ENCODE peak calls at places on chromosomes 13 and 19, in ten cellular contexts. I, X, N, W, Z, P, F, K, C and R are unnamed samples.

GRCh38 chr13:106318941-106319411 is 216.5 kb downstream of the EFNB2 start:
- DNase-seq in I (peak), X (peak), N (no peak), W (no peak), Z (peak), P (peak), F (no peak), K (peak), C (peak), R (peak)

GRCh38 chr13:58953638-58954037 is 1210.1 kb downstream of the DIAPH3 start:
- DNase-seq in I (no peak), X (no peak), N (no peak), W (no peak), Z (no peak), P (no peak), F (no peak), K (no peak), C (no peak), R (peak)

GRCh38 chr13:69423844-69424243 is 683.8 kb upstream of the ATXN8OS start:
- DNase-seq in I (no peak), X (no peak), N (peak), W (no peak), Z (no peak), P (no peak), F (no peak), K (peak), C (no peak), R (no peak)

GRCh38 chr13:51638497-51638871 is 54.2 kb downstream of the WDFY2 start:
- DNase-seq in I (no peak), X (no peak), N (peak), W (no peak), Z (no peak), P (no peak), F (no peak), K (peak), C (peak), R (peak)

GRCh38 chr19:35261356-35262100 is 7.2 kb upstream of the USF2 start:
- DNase-seq in I (no peak), X (no peak), N (no peak), W (no peak), Z (no peak), P (no peak), F (peak), K (no peak), C (no peak), R (no peak)

GRCh38 chr13:109941951-109942350 is 155.6 kb upstream of the IRS2 start:
- DNase-seq in I (peak), X (peak), N (no peak), W (no peak), Z (no peak), P (no peak), F (no peak), K (no peak), C (peak), R (no peak)

GRCh38 chr13:46119883-46120614 is 15.2 kb upstream of the CPB2 start:
- DNase-seq in I (peak), X (peak), N (no peak), W (no peak), Z (peak), P (peak), F (no peak), K (peak), C (peak), R (peak)

GRCh38 chr13:76879211-76879875 is 6.9 kb downstream of the KCTD12 start:
- DNase-seq in I (peak), X (peak), N (no peak), W (peak), Z (no peak), P (no peak), F (no peak), K (no peak), C (peak), R (peak)

GRCh38 chr19:23980805-23981204 is 66.1 kb downstream of the ZNF726 start:
- DNase-seq in I (no peak), X (no peak), N (no peak), W (no peak), Z (no peak), P (no peak), F (no peak), K (no peak), C (no peak), R (no peak)

GRCh38 chr19:7488736-7489353 is at the start of gene PEX11G:
- DNase-seq in I (peak), X (peak), N (peak), W (peak), Z (peak), P (peak), F (peak), K (peak), C (peak), R (peak)

GRCh38 chr19:35058370-35058769 is 16.8 kb downstream of the HPN start:
- DNase-seq in I (no peak), X (no peak), N (no peak), W (no peak), Z (no peak), P (no peak), F (no peak), K (no peak), C (no peak), R (no peak)

GRCh38 chr13:28406728-28407266 is 88.1 kb downstream of the FLT1 start:
- DNase-seq in I (no peak), X (no peak), N (no peak), W (no peak), Z (no peak), P (no peak), F (peak), K (peak), C (no peak), R (no peak)

GRCh38 chr13:41562083-41562482 is 104.7 kb downstream of the RGCC start:
- DNase-seq in I (peak), X (peak), N (no peak), W (no peak), Z (no peak), P (no peak), F (no peak), K (no peak), C (peak), R (peak)

GRCh38 chr19:7196721-7197168 is 97.5 kb downstream of the INSR start:
- DNase-seq in I (no peak), X (peak), N (no peak), W (no peak), Z (no peak), P (no peak), F (no peak), K (no peak), C (no peak), R (no peak)

GRCh38 chr19:7265963-7266362 is 28.3 kb downstream of the INSR start:
- DNase-seq in I (no peak), X (no peak), N (no peak), W (no peak), Z (no peak), P (no peak), F (no peak), K (no peak), C (no peak), R (no peak)

GRCh38 chr13:36369268-36370107 is 23.3 kb upstream of the SPART start:
- DNase-seq in I (peak), X (peak), N (no peak), W (no peak), Z (no peak), P (no peak), F (no peak), K (no peak), C (no peak), R (peak)

GRCh38 chr19:15297416-15298224 is 34.7 kb downstream of the BRD4 start:
- DNase-seq in I (peak), X (peak), N (no peak), W (no peak), Z (peak), P (peak), F (no peak), K (peak), C (peak), R (peak)

GRCh38 chr19:37218592-37218935 is 550 bp downstream of the ZNF383 start:
- DNase-seq in I (peak), X (peak), N (no peak), W (peak), Z (no peak), P (no peak), F (no peak), K (no peak), C (no peak), R (peak)

GRCh38 chr19:30719189-30719990 is 347.2 kb downstream of the ZNF536 start:
- DNase-seq in I (no peak), X (peak), N (peak), W (peak), Z (no peak), P (no peak), F (peak), K (peak), C (peak), R (peak)

GRCh38 chr19:2573916-2574315 is 98.0 kb downstream of the GADD45B start:
- DNase-seq in I (no peak), X (no peak), N (no peak), W (no peak), Z (no peak), P (no peak), F (no peak), K (no peak), C (no peak), R (no peak)

GRCh38 chr19:1122972-1123363 is 19.2 kb downstream of the GPX4 start:
- DNase-seq in I (peak), X (peak), N (peak), W (peak), Z (no peak), P (peak), F (peak), K (peak), C (peak), R (peak)

GRCh38 chr19:18364826-18365528 is 21.0 kb upstream of the GDF15 start:
- DNase-seq in I (peak), X (peak), N (no peak), W (peak), Z (peak), P (peak), F (no peak), K (peak), C (peak), R (peak)

GRCh38 chr19:2633693-2634075 is 68.8 kb downstream of the GNG7 start:
- DNase-seq in I (no peak), X (no peak), N (no peak), W (no peak), Z (no peak), P (no peak), F (no peak), K (no peak), C (no peak), R (no peak)

GRCh38 chr19:32916969-32917611 is 47.5 kb upstream of the SLC7A9 start:
- DNase-seq in I (no peak), X (no peak), N (no peak), W (no peak), Z (no peak), P (no peak), F (no peak), K (peak), C (no peak), R (no peak)
- H3K4me2 ChIP-seq in I (no peak), X (no peak), N (no peak), W (no peak), Z (no peak), P (no peak), F (no peak), K (no peak), C (no peak), R (no peak)

GRCh38 chr19:6086081-6086858 is 24.0 kb downstream of the RFX2 start:
- DNase-seq in I (peak), X (peak), N (no peak), W (no peak), Z (no peak), P (no peak), F (no peak), K (no peak), C (peak), R (no peak)
- H3K4me2 ChIP-seq in I (no peak), X (no peak), N (peak), W (peak), Z (peak), P (peak), F (no peak), K (no peak), C (no peak), R (peak)

GRCh38 chr19:22918221-22918620 is 84.8 kb downstream of the ZNF728 start:
- DNase-seq in I (no peak), X (no peak), N (no peak), W (no peak), Z (no peak), P (no peak), F (no peak), K (no peak), C (no peak), R (no peak)
- H3K4me2 ChIP-seq in I (no peak), X (no peak), N (no peak), W (no peak), Z (no peak), P (no peak), F (no peak), K (no peak), C (no peak), R (no peak)

GRCh38 chr19:38434549-38435051 is 1.1 kb downstream of the RYR1 start:
- DNase-seq in I (no peak), X (no peak), N (peak), W (no peak), Z (no peak), P (no peak), F (peak), K (peak), C (no peak), R (no peak)
- H3K4me2 ChIP-seq in I (no peak), X (no peak), N (peak), W (no peak), Z (no peak), P (no peak), F (peak), K (peak), C (no peak), R (no peak)